ENCODE peak calls at places on chromosomes 2 and 18, in six cellular contexts. B is nephron progenitor cell; E is NCI-H1930; A is stimulated activated naive B cell treated with anti-CD40 and anti-IgM and Interleukin-4, amounts not matched to agents 10 μg/mL and 1 μg/mL and 100 μg/mL, for 72 hours; N is neural crest cell; K is NCI-H1105 treated with DMSO at 0.1 percent for 48 hours. I is an unnamed sample.

GRCh38 chr18:36706313-36706881 is 122.4 kb downstream of the TPGS2 start:
- DNase-seq in B (peak), K (no peak), A (no peak), E (no peak), N (no peak), I (peak)

GRCh38 chr2:151269798-151270568 is 8.3 kb upstream of the RBM43 start:
- DNase-seq in N (no peak), A (no peak), E (no peak), B (no peak), K (no peak), I (no peak)

GRCh38 chr2:28956890-28957289 is 24.2 kb upstream of the TOGARAM2 start:
- DNase-seq in A (no peak), K (no peak), E (no peak), B (no peak), N (peak), I (no peak)

GRCh38 chr2:63888490-63889402 is 47.0 kb downstream of the UGP2 start:
- DNase-seq in N (peak), E (peak), B (peak), A (peak), K (peak), I (peak)

GRCh38 chr2:46053502-46054094 is 243.6 kb upstream of the EPAS1 start:
- DNase-seq in A (no peak), K (no peak), B (no peak), E (no peak), N (no peak), I (no peak)

GRCh38 chr2:112784199-112785189 is at the start of gene IL1A:
- DNase-seq in A (no peak), N (no peak), K (no peak), E (no peak), B (no peak), I (peak)

GRCh38 chr2:26922638-26923466 is 47.6 kb upstream of the MAPRE3 start:
- DNase-seq in E (peak), A (peak), B (peak), K (peak), N (peak), I (peak)

GRCh38 chr2:138223321-138223720 is 259.0 kb downstream of the HNMT start:
- DNase-seq in N (no peak), K (no peak), E (no peak), A (no peak), B (no peak), I (no peak)

GRCh38 chr2:220946552-220946951 is 625.6 kb downstream of the EPHA4 start:
- DNase-seq in E (no peak), K (no peak), A (no peak), B (no peak), N (no peak), I (peak)

GRCh38 chr2:64288321-64288931 is 144.2 kb upstream of the PELI1 start:
- DNase-seq in E (no peak), K (no peak), A (no peak), N (no peak), B (no peak), I (peak)

GRCh38 chr2:200993097-200993496 is 29.6 kb upstream of the ORC2 start:
- DNase-seq in E (no peak), B (no peak), N (no peak), A (no peak), K (no peak), I (peak)

GRCh38 chr2:201929627-201930026 is 104.0 kb upstream of the FZD7 start:
- DNase-seq in B (no peak), E (no peak), A (no peak), N (no peak), K (no peak), I (no peak)

GRCh38 chr2:135985826-135986393 is 484 bp upstream of the DARS1 start:
- DNase-seq in B (no peak), N (no peak), A (peak), K (no peak), E (no peak), I (no peak)

GRCh38 chr18:5772271-5772670 is 123.1 kb downstream of the TMEM200C start:
- DNase-seq in K (no peak), A (no peak), E (no peak), B (no peak), N (no peak), I (peak)

GRCh38 chr2:109128466-109129355 is at the start of gene SH3RF3:
- DNase-seq in B (peak), K (peak), E (no peak), N (peak), A (peak), I (peak)

GRCh38 chr2:106080955-106081354 is 113.1 kb downstream of the UXS1 start:
- DNase-seq in A (no peak), E (no peak), K (no peak), B (no peak), N (no peak), I (no peak)

GRCh38 chr2:199197448-199197847 is 260.3 kb downstream of the SATB2 start:
- DNase-seq in K (no peak), N (no peak), A (no peak), B (no peak), E (no peak), I (no peak)

GRCh38 chr2:45570671-45571334 is 40.3 kb downstream of the SRBD1 start:
- DNase-seq in B (no peak), A (no peak), E (no peak), N (no peak), K (no peak), I (peak)

GRCh38 chr2:39523308-39524044 is 86.4 kb upstream of the MAP4K3 start:
- DNase-seq in K (no peak), B (no peak), A (no peak), N (no peak), E (no peak), I (peak)

GRCh38 chr2:145043399-145043834 is 523.5 kb upstream of the ZEB2 start:
- DNase-seq in E (no peak), A (no peak), N (no peak), K (no peak), B (no peak), I (no peak)